ENCODE peak calls at places on chromosomes 13 and 19, in four cellular contexts. V, K, I and N are unnamed samples.

GRCh38 chr19:42099336-42099925 is 23.5 kb downstream of the ZNF574 start:
- DNase-seq in V (no peak), K (no peak), I (no peak), N (no peak)

GRCh38 chr13:35140831-35141230 is 198.8 kb downstream of the NBEA start:
- DNase-seq in I (no peak), K (no peak), V (no peak), N (no peak)

GRCh38 chr13:100513987-100514670 is 74.5 kb downstream of the GGACT start:
- DNase-seq in K (no peak), I (no peak), V (no peak), N (no peak)

GRCh38 chr13:43227721-43228120 is 204.3 kb downstream of the DNAJC15 start:
- DNase-seq in I (no peak), K (peak; percentile 59), V (peak; percentile 2), N (no peak)

GRCh38 chr19:28820289-28820688 is 392.7 kb downstream of the UQCRFS1 start:
- DNase-seq in I (no peak), V (no peak), K (no peak), N (no peak)

GRCh38 chr19:6632002-6632621 is 37.8 kb downstream of the TNFSF14 start:
- DNase-seq in K (peak; percentile 64), V (peak; percentile 85), I (peak; percentile 66), N (peak; percentile 84)

GRCh38 chr13:96728463-96728862 is 265.8 kb downstream of the OXGR1 start:
- DNase-seq in V (no peak), I (no peak), K (no peak), N (no peak)

GRCh38 chr19:47086280-47086679 is 27.3 kb downstream of the ZC3H4 start:
- DNase-seq in K (no peak), V (no peak), I (no peak), N (no peak)

GRCh38 chr19:57934820-57935665 is at the start of gene ZNF418:
- DNase-seq in V (peak; percentile 18), K (peak; percentile 84), I (no peak), N (peak; percentile 55)

GRCh38 chr13:46726347-46726746 is 70.6 kb downstream of the ESD start:
- DNase-seq in K (no peak), V (no peak), I (no peak), N (no peak)

GRCh38 chr19:49863935-49864320 is 3.4 kb downstream of the PNKP start:
- DNase-seq in I (no peak), K (no peak), V (no peak), N (no peak)

GRCh38 chr13:112842931-112843391 is 126.1 kb upstream of the MCF2L start:
- DNase-seq in I (no peak), K (no peak), V (no peak), N (no peak)

GRCh38 chr13:95787356-95788099 is 110.6 kb downstream of the DNAJC3 start:
- DNase-seq in K (peak; percentile 21), V (no peak), I (no peak), N (no peak)

GRCh38 chr19:55285225-55285890 is 1.6 kb downstream of the BRSK1 start:
- DNase-seq in I (no peak), K (no peak), V (no peak), N (no peak)

GRCh38 chr13:64369121-64369520 is 2861.0 kb downstream of the PCDH9 start:
- DNase-seq in I (no peak), V (no peak), K (peak; percentile 5), N (no peak)

GRCh38 chr13:81773263-81773662 is 1432.3 kb upstream of the SPRY2 start:
- DNase-seq in K (no peak), I (no peak), V (no peak), N (no peak)

GRCh38 chr13:19601749-19602725 is 31.4 kb upstream of the MPHOSPH8 start:
- DNase-seq in I (peak; percentile 58), V (peak; percentile 42), K (peak; percentile 27), N (no peak)

GRCh38 chr19:3604987-3605343 is 1.7 kb downstream of the TBXA2R start:
- DNase-seq in I (no peak), V (no peak), K (no peak), N (peak; percentile 11)

GRCh38 chr13:50189450-50189849 is 174.2 kb downstream of the KCNRG start:
- DNase-seq in V (peak; percentile 43), I (no peak), K (no peak), N (no peak)

GRCh38 chr13:52739468-52740071 is at the start of gene CNMD:
- DNase-seq in K (no peak), I (no peak), V (no peak), N (no peak)

GRCh38 chr19:8392017-8392591 is 1.9 kb downstream of the RAB11B start:
- DNase-seq in I (no peak), V (no peak), K (no peak), N (no peak)

GRCh38 chr13:111005808-111006494 is 91.1 kb upstream of the ANKRD10 start:
- DNase-seq in I (no peak), K (peak; percentile 43), V (no peak), N (no peak)

GRCh38 chr13:44848956-44849748 is 140.1 kb downstream of the NUFIP1 start:
- DNase-seq in V (no peak), I (no peak), K (no peak), N (no peak)

GRCh38 chr13:113856716-113857065 is 7.2 kb downstream of the GAS6 start:
- DNase-seq in V (no peak), I (peak; percentile 21), K (peak; percentile 78), N (no peak)

GRCh38 chr13:66586489-66586888 is 643.6 kb downstream of the PCDH9 start:
- DNase-seq in V (no peak), I (no peak), K (no peak), N (no peak)

GRCh38 chr19:32407004-32407992 is 1.7 kb downstream of the DPY19L3 start:
- DNase-seq in K (peak; percentile 37), I (peak; percentile 16), V (peak; percentile 75), N (no peak)

GRCh38 chr19:18518639-18519038 is 3.2 kb downstream of the ELL start:
- DNase-seq in K (no peak), I (peak; percentile 75), V (no peak), N (no peak)

GRCh38 chr19:18519962-18520847 is 1.7 kb downstream of the ELL start:
- DNase-seq in K (peak; percentile 85), V (peak; percentile 85), I (peak; percentile 95), N (no peak)

GRCh38 chr19:18521692-18522123 is at the start of gene ELL:
- DNase-seq in K (no peak), V (no peak), I (no peak), N (no peak)

GRCh38 chr19:18522124-18522861 is 423 bp upstream of the ELL start:
- DNase-seq in V (peak; percentile 100), K (peak; percentile 100), I (peak; percentile 99), N (peak; percentile 99)

GRCh38 chr19:18520848-18521691 is 800 bp downstream of the ELL start:
- DNase-seq in I (no peak), K (no peak), V (peak; percentile 50), N (no peak)
- TF ChIP-seq SMC3 in I (no peak), K (no peak), V (no peak), N (no peak)

DNA sequence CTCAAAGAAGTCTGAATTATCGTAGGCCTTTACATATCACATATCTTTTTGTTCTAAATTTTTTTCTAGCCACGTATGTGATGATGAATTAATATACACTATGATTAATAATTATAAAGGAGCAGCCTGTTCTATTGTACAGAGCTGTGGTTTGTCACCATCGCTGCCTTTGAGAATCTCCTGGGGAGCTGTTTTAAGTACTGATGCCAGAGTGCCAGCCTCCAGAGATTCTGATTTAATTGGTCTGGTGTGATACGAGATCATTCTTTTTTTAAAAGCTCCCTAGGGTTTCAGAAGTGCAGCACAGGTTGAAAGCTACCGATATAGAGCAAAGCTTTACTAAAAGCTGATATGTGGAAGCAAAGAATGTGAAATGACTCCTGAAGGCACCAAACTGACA is 314.6 kb downstream of the ITGBL1 start:
- DNase-seq in I (no peak), V (no peak), K (no peak), N (no peak)
- TF ChIP-seq SMC3 in I (no peak), V (no peak), K (no peak), N (no peak)

GRCh38 chr13:26460652-26461051 is 96.8 kb upstream of the WASF3 start:
- DNase-seq in K (peak; percentile 84), V (no peak), I (no peak), N (no peak)
- TF ChIP-seq SMC3 in K (no peak), V (no peak), I (no peak), N (no peak)

DNA sequence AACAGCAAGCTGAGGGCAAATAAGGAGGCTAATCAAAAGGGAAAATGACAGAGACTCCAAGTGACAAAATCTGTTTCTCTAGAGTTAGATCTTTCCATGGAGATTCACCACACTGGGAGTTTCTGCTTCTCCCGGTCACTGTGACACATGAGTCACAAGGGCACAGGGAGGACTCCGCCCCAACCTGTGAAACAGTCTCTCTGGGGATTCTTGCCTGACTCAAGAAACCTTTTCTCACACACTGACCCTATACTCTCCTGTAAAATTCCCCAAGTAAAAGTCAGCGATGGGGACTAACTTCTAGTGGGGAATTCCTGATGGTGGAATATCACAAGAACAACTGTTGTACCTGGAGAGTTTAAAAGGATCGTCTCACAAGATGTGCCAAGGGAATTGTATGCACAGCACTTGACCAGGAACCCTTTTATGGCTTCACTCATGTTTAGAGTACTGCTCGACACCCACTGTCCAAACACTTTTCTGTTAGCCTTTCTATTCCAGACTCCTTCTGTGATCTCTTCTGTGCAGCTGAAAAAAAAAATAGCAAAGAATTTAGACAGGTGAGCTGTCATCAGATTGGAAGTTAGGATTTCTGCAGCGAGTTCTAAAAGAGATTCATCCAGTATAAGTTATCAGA is 46.8 kb upstream of the URAD start:
- DNase-seq in I (no peak), V (no peak), K (peak; percentile 13), N (no peak)
- TF ChIP-seq SMC3 in I (no peak), V (no peak), K (no peak), N (no peak)

DNA sequence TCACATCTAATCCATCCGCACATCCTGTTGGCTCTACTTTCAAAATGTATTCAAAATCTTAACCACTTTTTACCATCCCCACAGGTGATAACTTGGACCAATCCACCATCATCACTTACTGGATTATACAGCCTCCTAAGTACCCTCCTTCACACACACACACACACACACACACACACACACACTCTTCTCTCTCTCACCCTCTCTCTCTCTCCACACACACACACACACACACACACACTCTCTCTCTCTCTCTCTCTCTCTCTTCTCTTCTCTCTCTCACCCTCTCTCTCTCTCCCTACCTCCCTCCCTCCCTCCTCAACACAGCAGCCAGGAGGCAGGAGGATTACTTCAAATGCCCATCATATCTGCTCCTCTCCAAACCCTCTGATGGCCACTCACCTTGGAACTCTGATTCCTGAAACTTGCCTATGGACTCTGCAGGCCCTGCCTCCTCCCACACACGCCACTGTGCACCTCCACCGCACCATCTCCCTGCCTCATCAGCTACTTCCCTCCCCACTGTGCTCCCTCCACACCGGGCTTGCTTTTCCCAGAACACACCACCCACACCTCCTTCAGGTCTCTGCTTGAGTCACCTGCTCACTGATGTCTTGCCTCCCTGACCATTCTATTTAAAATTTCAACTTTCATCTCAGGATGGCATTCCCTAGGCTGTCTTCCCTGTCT is 39.7 kb downstream of the RCBTB2 start:
- DNase-seq in K (no peak), I (no peak), V (peak; percentile 15), N (no peak)
- TF ChIP-seq SMC3 in K (no peak), I (no peak), V (no peak), N (no peak)

GRCh38 chr19:53982056-53982455 is 9.4 kb upstream of the CACNG6 start:
- DNase-seq in I (no peak), V (no peak), K (no peak), N (no peak)

GRCh38 chr19:53980553-53981407 is 10.7 kb upstream of the CACNG6 start:
- DNase-seq in K (peak; percentile 19), V (peak; percentile 12), I (peak; percentile 6), N (no peak)

GRCh38 chr19:53983457-53984289 is 7.8 kb upstream of the CACNG6 start:
- DNase-seq in V (no peak), K (no peak), I (no peak), N (no peak)

GRCh38 chr19:53981408-53981998 is 9.9 kb upstream of the CACNG6 start:
- DNase-seq in I (no peak), K (no peak), V (no peak), N (no peak)

GRCh38 chr19:53982611-53983010 is 8.8 kb upstream of the CACNG6 start:
- DNase-seq in V (no peak), I (no peak), K (no peak), N (no peak)
- TF ChIP-seq SMC3 in V (no peak), I (no peak), K (no peak), N (no peak)